ENCODE peak calls at places on chromosomes 11 and 22, in four cellular contexts. X is osteocyte; S is CD8-positive, alpha-beta T cell; K is astrocyte of the spinal cord. N is an unnamed sample.

GRCh38 chr11:79059171-79059570 is 381.7 kb downstream of the TENM4 start:
- DNase-seq in X (no peak), S (no peak), K (no peak), N (no peak)

GRCh38 chr11:92745186-92745585 is 224.3 kb upstream of the MTNR1B start:
- DNase-seq in K (no peak), S (no peak), X (no peak), N (no peak)

GRCh38 chr11:57459112-57460016 is 964 bp upstream of the RTN4RL2 start:
- DNase-seq in K (no peak), S (peak), X (no peak), N (no peak)

GRCh38 chr11:126426820-126427749 is 71.6 kb downstream of the ST3GAL4 start:
- DNase-seq in X (no peak), K (no peak), S (no peak), N (no peak)

GRCh38 chr11:44842219-44842618 is 108.5 kb downstream of the TP53I11 start:
- DNase-seq in K (peak), X (no peak), S (no peak), N (no peak)

GRCh38 chr11:77113382-77114088 is 10.9 kb downstream of the OMP start:
- DNase-seq in X (no peak), K (peak), S (no peak), N (no peak)

GRCh38 chr11:118939948-118940598 is 14.3 kb upstream of the BCL9L start:
- DNase-seq in S (peak), K (no peak), X (no peak), N (no peak)

GRCh38 chr22:49331223-49331815 is 496.4 kb downstream of the BRD1 start:
- DNase-seq in S (no peak), K (no peak), X (peak), N (peak)

GRCh38 chr22:35043251-35043931 is 22.6 kb upstream of the ISX start:
- DNase-seq in X (no peak), K (no peak), S (no peak), N (no peak)

GRCh38 chr22:27668828-27669797 is 132.4 kb downstream of the MN1 start:
- DNase-seq in X (peak), S (no peak), K (peak), N (no peak)

GRCh38 chr11:110434952-110435779 is 5.4 kb downstream of the FDX1 start:
- DNase-seq in K (no peak), S (no peak), X (no peak), N (no peak)

GRCh38 chr11:74755395-74755995 is 6.8 kb downstream of the RNF169 start:
- DNase-seq in S (no peak), K (no peak), X (no peak), N (no peak)

GRCh38 chr11:114987171-114987760 is 308.9 kb downstream of the NXPE2 start:
- DNase-seq in K (no peak), X (peak), S (no peak), N (no peak)

GRCh38 chr11:72627594-72628281 is 46.5 kb downstream of the PDE2A start:
- DNase-seq in K (no peak), X (no peak), S (no peak), N (no peak)

GRCh38 chr22:40485813-40486610 is 115.6 kb downstream of the SGSM3 start:
- DNase-seq in X (no peak), K (peak), S (no peak), N (no peak)

GRCh38 chr11:109123811-109124787 is 297.9 kb upstream of the C11orf87 start:
- DNase-seq in K (peak), X (no peak), S (no peak), N (no peak)

GRCh38 chr11:26621147-26621546 is 49.1 kb upstream of the MUC15 start:
- DNase-seq in K (peak), S (no peak), X (no peak), N (no peak)

GRCh38 chr11:62752994-62753735 is 795 bp downstream of the ZBTB3 start:
- DNase-seq in K (no peak), X (no peak), S (peak), N (no peak)

GRCh38 chr11:88489030-88489429 is 151.5 kb upstream of the CTSC start:
- DNase-seq in X (no peak), S (no peak), K (peak), N (no peak)

GRCh38 chr11:122207505-122207904 is 91.5 kb upstream of the BLID start:
- DNase-seq in S (no peak), X (no peak), K (peak), N (no peak)

GRCh38 chr11:92198276-92198675 is 26.3 kb upstream of the FAT3 start:
- DNase-seq in K (no peak), X (no peak), S (no peak), N (no peak)

GRCh38 chr11:58525037-58525614 is 17.2 kb upstream of the OR5B21 start:
- DNase-seq in S (peak), X (no peak), K (no peak), N (no peak)

GRCh38 chr11:106331163-106331562 is 253.7 kb downstream of the AASDHPPT start:
- DNase-seq in K (peak), X (no peak), S (no peak), N (no peak)

GRCh38 chr11:20594274-20595061 is 4.9 kb upstream of the SLC6A5 start:
- DNase-seq in K (no peak), S (no peak), X (no peak), N (no peak)

GRCh38 chr22:47618180-47618579 is 855.7 kb downstream of the TBC1D22A start:
- DNase-seq in K (no peak), S (no peak), X (peak), N (peak)

GRCh38 chr11:119478711-119479285 is 55.8 kb upstream of the THY1 start:
- DNase-seq in K (no peak), S (peak), X (peak), N (peak)

GRCh38 chr11:86459682-86460460 is 85.2 kb downstream of the CCDC81 start:
- DNase-seq in S (no peak), X (peak), K (peak), N (no peak)

DNA sequence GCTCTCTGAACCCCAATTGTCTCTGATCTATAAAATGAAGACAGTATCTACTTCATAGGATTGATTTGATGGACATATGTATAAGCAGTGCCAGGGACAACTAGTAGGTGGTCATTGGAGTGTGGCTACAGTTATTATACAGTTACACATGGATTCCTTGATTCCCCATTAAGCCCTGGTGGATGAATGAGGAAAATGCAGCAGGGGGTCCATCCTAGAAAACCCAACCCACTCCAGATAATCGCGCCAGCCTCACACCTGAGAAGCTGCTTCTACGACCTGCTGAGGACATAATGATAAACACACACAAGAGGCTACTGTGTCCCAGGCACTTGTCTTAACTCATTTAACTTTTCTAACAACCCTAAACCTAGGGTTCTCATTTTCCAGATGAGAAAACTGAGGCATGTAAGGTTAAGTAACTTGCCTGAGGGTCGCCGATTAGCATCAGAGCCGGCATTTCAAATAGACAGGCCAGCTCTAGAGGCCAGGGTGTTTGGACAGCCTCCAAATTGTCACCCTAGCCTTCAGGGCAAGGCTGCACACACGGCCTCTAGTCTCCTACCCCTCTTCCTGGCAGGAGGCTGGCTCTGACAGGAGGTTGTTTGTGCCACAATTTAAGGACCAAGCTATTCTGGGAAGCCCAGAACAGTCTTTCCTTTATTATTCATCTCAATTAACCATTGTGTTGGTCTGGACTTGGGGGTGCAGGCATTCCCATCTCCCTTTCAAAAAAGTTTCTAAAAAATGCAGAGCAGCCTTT is 3.8 kb upstream of the C11orf91 start:
- DNase-seq in X (no peak), S (no peak), K (no peak), N (no peak)
- TF ChIP-seq CTCF in X (peak), S (no peak), K (no peak), N (peak)

GRCh38 chr11:67698247-67698646 is 23.8 kb upstream of the ALDH3B2 start:
- DNase-seq in K (no peak), S (no peak), X (no peak), N (no peak)
- TF ChIP-seq CTCF in K (peak), S (no peak), X (no peak), N (no peak)

DNA sequence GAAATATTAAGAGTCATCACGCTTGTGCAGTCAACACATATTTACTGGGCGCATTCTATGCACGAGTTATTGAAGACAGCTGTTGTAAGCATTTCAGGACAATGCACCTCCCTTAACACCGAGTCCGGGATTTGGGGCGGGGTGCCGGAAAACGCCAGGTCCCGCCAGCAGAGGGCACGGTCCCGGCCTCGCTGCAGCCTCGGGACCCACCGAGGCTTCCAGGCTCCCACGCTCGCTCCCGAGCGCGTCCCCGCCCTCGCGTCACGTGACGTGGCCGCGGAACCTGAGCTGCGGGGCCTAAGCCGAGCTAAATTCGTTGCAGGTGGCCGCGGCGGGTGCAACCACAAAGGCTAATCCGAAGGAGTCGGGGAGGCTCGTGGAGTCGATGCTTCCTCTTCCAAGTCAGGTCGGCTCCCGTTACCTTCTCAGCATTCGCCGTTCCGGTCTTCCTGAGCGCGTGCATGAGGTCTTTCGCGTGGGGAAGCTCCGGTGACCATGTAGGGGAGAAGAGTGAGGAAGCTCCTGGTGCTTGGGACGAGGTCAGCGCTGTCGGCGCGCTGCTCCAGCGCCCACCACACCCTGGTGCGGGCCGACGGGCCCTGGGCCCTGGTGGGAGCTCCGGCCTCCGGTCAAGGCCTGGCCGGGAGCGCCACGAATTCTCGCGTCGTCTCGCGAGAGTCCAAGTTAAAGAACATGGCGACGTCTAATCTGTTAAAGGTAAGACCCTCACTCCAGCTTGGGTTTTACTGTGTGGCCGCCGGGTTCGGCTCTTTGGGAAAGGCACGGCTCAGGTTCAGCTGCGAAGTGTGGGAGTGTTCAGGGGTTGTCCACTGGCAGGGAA is at the start of gene CUL5:
- DNase-seq in X (peak), K (peak), S (peak), N (peak)
- TF ChIP-seq CTCF in X (peak), K (peak), S (peak), N (peak)

DNA sequence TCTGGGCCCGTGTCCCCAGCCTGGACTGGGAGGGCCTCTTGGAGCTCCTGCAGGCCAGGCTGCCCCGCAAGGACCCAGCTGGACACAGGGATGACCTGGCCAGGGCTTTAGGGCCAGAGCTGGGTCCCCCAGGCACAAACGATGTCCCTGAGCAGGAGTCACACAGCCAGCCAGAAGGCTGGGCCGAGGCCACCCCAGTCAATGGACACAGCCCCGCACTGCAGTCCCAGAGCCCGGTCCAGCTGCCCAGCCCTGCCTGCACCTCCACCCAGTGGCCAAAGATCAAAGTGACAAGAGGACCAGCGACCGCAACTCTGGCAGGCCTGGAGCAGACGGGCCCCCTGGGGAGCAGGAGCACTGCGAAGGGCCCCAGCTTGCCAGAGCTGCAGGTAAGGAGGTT is 38.2 kb downstream of the TRIOBP start:
- DNase-seq in K (no peak), X (no peak), S (no peak), N (no peak)
- TF ChIP-seq CTCF in K (peak), X (peak), S (no peak), N (peak)

GRCh38 chr11:7548659-7549283 is 35.0 kb downstream of the PPFIBP2 start:
- DNase-seq in K (no peak), X (no peak), S (no peak), N (no peak)
- TF ChIP-seq CTCF in K (peak), X (peak), S (no peak), N (peak)

GRCh38 chr11:199782-200181 is 6.9 kb downstream of the SCGB1C1 start:
- DNase-seq in X (peak), K (no peak), S (peak), N (peak)
- TF ChIP-seq CTCF in X (no peak), K (no peak), S (no peak), N (no peak)

GRCh38 chr22:37281646-37282384 is 493 bp upstream of the CYTH4 start:
- DNase-seq in X (no peak), K (no peak), S (no peak), N (no peak)

GRCh38 chr22:37281195-37281594 is 1.1 kb upstream of the CYTH4 start:
- DNase-seq in K (no peak), S (no peak), X (no peak), N (no peak)

GRCh38 chr22:37278261-37278660 is 4.0 kb upstream of the CYTH4 start:
- DNase-seq in S (no peak), K (no peak), X (no peak), N (no peak)

GRCh38 chr22:37280718-37281117 is 1.6 kb upstream of the CYTH4 start:
- DNase-seq in X (no peak), S (no peak), K (no peak), N (no peak)

GRCh38 chr22:37279469-37279868 is 2.8 kb upstream of the CYTH4 start:
- DNase-seq in X (no peak), S (no peak), K (peak), N (no peak)
- TF ChIP-seq CTCF in X (no peak), S (no peak), K (no peak), N (no peak)

GRCh38 chr11:134592391-134592990 is 180.4 kb upstream of the B3GAT1 start:
- DNase-seq in K (no peak), S (peak), X (peak), N (peak)
- TF ChIP-seq CTCF in K (peak), S (no peak), X (peak), N (peak)

DNA sequence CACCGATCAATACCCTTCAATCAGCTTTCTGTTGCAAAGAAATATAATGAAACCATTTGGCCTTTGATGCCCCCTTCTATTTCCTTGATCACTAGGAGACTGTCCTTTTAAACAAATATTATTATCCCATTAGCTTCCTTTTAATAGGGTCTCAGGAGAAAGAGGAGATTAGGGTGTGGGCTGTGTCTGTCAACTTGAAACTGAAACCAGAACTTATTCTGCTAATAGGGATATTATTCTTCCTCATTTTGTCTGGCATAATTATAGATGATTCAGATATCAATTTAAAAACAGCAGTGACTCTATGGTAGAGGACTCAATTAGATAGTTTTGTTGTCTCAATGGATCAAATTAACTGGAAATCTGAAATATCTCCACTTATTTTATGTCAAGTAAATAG is 584.8 kb upstream of the CCDC90B start:
- DNase-seq in S (no peak), X (no peak), K (no peak), N (no peak)
- TF ChIP-seq CTCF in S (no peak), X (no peak), K (no peak), N (no peak)